ENCODE peak calls at places on chromosomes 4 and X, in six cellular contexts. L, T, S, K, X and E are unnamed samples.

GRCh38 chr4:23305026-23305425 is 584.8 kb downstream of the PPARGC1A start:
- DNase-seq in S (no peak), T (no peak), K (no peak), L (no peak), X (no peak), E (no peak)

GRCh38 chr4:26772096-26772495 is 88.5 kb upstream of the STIM2 start:
- DNase-seq in S (no peak), X (no peak), L (no peak), K (no peak), T (no peak), E (no peak)

GRCh38 chr4:14496969-14497368 is 505.3 kb upstream of the CPEB2 start:
- DNase-seq in X (no peak), T (no peak), K (no peak), S (no peak), L (no peak), E (no peak)

GRCh38 chrX:19280636-19281035 is 63.1 kb upstream of the PDHA1 start:
- DNase-seq in K (no peak), T (no peak), L (no peak), X (no peak), S (no peak), E (no peak)

GRCh38 chrX:133542476-133542875 is 127.2 kb upstream of the GPC4 start:
- DNase-seq in S (no peak), X (peak), T (no peak), L (no peak), K (no peak), E (no peak)

GRCh38 chr4:152255437-152255836 is 280.5 kb downstream of the FBXW7 start:
- DNase-seq in L (no peak), S (peak), X (no peak), T (peak), K (peak), E (peak)

GRCh38 chr4:130689182-130689581 is 1593.2 kb downstream of the C4orf33 start:
- DNase-seq in X (no peak), K (no peak), T (no peak), S (no peak), L (no peak), E (no peak)

GRCh38 chrX:24839331-24839730 is 145.6 kb downstream of the POLA1 start:
- DNase-seq in T (no peak), X (no peak), L (no peak), K (no peak), S (no peak), E (no peak)

GRCh38 chr4:3285558-3286334 is 7.1 kb upstream of the RGS12 start:
- DNase-seq in S (no peak), X (no peak), L (no peak), T (no peak), K (peak), E (no peak)

GRCh38 chrX:74383611-74384010 is 37.7 kb upstream of the SLC16A2 start:
- DNase-seq in K (peak), T (peak), X (peak), S (peak), L (no peak), E (peak)

GRCh38 chr4:73589261-73589847 is 30.9 kb downstream of the RASSF6 start:
- DNase-seq in L (no peak), X (peak), K (no peak), T (no peak), S (peak), E (peak)

GRCh38 chr4:140286503-140286902 is 86.9 kb upstream of the SCOC start:
- DNase-seq in T (no peak), S (no peak), X (no peak), L (no peak), K (peak), E (no peak)

GRCh38 chr4:17203767-17204166 is 305.3 kb upstream of the LDB2 start:
- DNase-seq in T (no peak), L (no peak), S (no peak), X (no peak), K (no peak), E (no peak)

GRCh38 chrX:44784241-44784640 is 59.6 kb upstream of the DUSP21 start:
- DNase-seq in X (no peak), S (no peak), L (no peak), K (peak), T (no peak), E (no peak)

GRCh38 chrX:102934624-102935023 is 2.4 kb upstream of the RAB40AL start:
- DNase-seq in X (peak), K (peak), T (peak), S (peak), L (no peak), E (peak)

GRCh38 chr4:53788011-53788410 is 196.7 kb upstream of the LNX1 start:
- DNase-seq in K (no peak), X (no peak), L (no peak), T (no peak), S (no peak), E (no peak)

GRCh38 chrX:134365923-134366322 is 94.0 kb upstream of the HPRT1 start:
- DNase-seq in T (no peak), L (no peak), S (no peak), K (no peak), X (no peak), E (no peak)

GRCh38 chr4:184838249-184839074 is 12.7 kb upstream of the ACSL1 start:
- DNase-seq in K (no peak), S (no peak), T (no peak), X (no peak), L (no peak), E (no peak)

GRCh38 chr4:72984351-72984750 is 85.2 kb downstream of the COX18 start:
- DNase-seq in K (no peak), T (no peak), L (no peak), X (no peak), S (no peak), E (no peak)

GRCh38 chrX:63250253-63250868 is 100.8 kb downstream of the SPIN4 start:
- DNase-seq in L (no peak), X (peak), S (no peak), T (peak), K (no peak), E (no peak)

GRCh38 chrX:39261446-39262147 is 460.3 kb downstream of the MID1IP1 start:
- DNase-seq in K (no peak), T (no peak), S (peak), X (peak), L (no peak), E (peak)

GRCh38 chr4:9983211-9983610 is 38.1 kb downstream of the SLC2A9 start:
- DNase-seq in X (no peak), S (no peak), L (no peak), K (no peak), T (no peak), E (no peak)

GRCh38 chrX:107721318-107721717 is 54.3 kb downstream of the TSC22D3 start:
- DNase-seq in X (no peak), K (no peak), T (no peak), S (no peak), L (no peak), E (no peak)

GRCh38 chr4:37928896-37929537 is 31.2 kb upstream of the PTTG2 start:
- DNase-seq in L (no peak), T (no peak), S (no peak), K (peak), X (no peak), E (no peak)

GRCh38 chr4:53653484-53654053 is 62.3 kb upstream of the LNX1 start:
- DNase-seq in T (no peak), L (no peak), K (no peak), X (peak), S (no peak), E (peak)

GRCh38 chr4:115505326-115505725 is 391.9 kb upstream of the NDST4 start:
- DNase-seq in T (no peak), S (no peak), L (no peak), K (no peak), X (no peak), E (no peak)

GRCh38 chr4:118112647-118113046 is 78.4 kb downstream of the NDST3 start:
- DNase-seq in K (no peak), L (no peak), T (no peak), X (no peak), S (no peak), E (no peak)

GRCh38 chr4:83112678-83113428 is 1.7 kb downstream of the PLAC8 start:
- DNase-seq in X (peak), S (no peak), T (peak), K (no peak), L (no peak), E (no peak)

GRCh38 chr4:31613946-31614623 is 893.9 kb downstream of the PCDH7 start:
- DNase-seq in L (no peak), X (no peak), S (no peak), T (no peak), K (no peak), E (no peak)

GRCh38 chr4:99467908-99468307 is 32.8 kb upstream of the ADH7 start:
- DNase-seq in K (no peak), S (no peak), L (no peak), X (no peak), T (no peak), E (no peak)

GRCh38 chr4:85708468-85708867 is 233.5 kb downstream of the ARHGAP24 start:
- DNase-seq in X (no peak), T (no peak), K (no peak), L (no peak), S (no peak), E (no peak)

GRCh38 chr4:41050116-41050515 is 164.2 kb downstream of the APBB2 start:
- DNase-seq in L (no peak), X (no peak), T (no peak), S (no peak), K (peak), E (no peak)

GRCh38 chr4:123230061-123230460 is 166.5 kb upstream of the SPRY1 start:
- DNase-seq in L (no peak), T (no peak), K (no peak), S (no peak), X (no peak), E (no peak)

GRCh38 chrX:140180585-140180984 is 215.3 kb upstream of the CXorf66 start:
- DNase-seq in L (no peak), K (no peak), S (no peak), T (no peak), X (no peak), E (no peak)

GRCh38 chr4:140252144-140252741 is 98.3 kb upstream of the MAML3 start:
- DNase-seq in L (no peak), T (no peak), X (peak), S (peak), K (peak), E (peak)

GRCh38 chr4:150342945-150343344 is 239.0 kb upstream of the MAB21L2 start:
- DNase-seq in S (no peak), X (no peak), T (no peak), K (no peak), L (no peak), E (no peak)